ENCODE peak calls at places on chromosomes 6 and 20, in seven cellular contexts. Y, U, N, D, P, W and L are unnamed samples.

GRCh38 chr6:77457720-77458349 is 5.5 kb downstream of the HTR1B start:
- DNase-seq in Y (no peak), U (no peak), N (peak; percentile 68), D (peak; percentile 84), P (peak; percentile 45), W (peak; percentile 48), L (peak; percentile 43)

GRCh38 chr6:6626227-6626626 is 37.7 kb downstream of the LY86 start:
- DNase-seq in Y (no peak), U (no peak), N (no peak), D (no peak), P (no peak), W (no peak), L (no peak)

GRCh38 chr6:79047072-79047471 is 31.0 kb downstream of the PHIP start:
- DNase-seq in Y (no peak), U (no peak), N (no peak), D (no peak), P (no peak), W (no peak), L (no peak)

GRCh38 chr6:162543221-162543620 is 184.3 kb downstream of the PRKN start:
- DNase-seq in Y (peak; percentile 7), U (no peak), N (no peak), D (no peak), P (no peak), W (no peak), L (no peak)

GRCh38 chr20:5205348-5206210 is 78.8 kb downstream of the CDS2 start:
- DNase-seq in Y (peak; percentile 53), U (no peak), N (peak; percentile 83), D (peak; percentile 33), P (peak; percentile 80), W (peak; percentile 72), L (peak; percentile 51)

GRCh38 chr20:53176133-53176532 is 204.0 kb downstream of the TSHZ2 start:
- DNase-seq in Y (no peak), U (no peak), N (no peak), D (no peak), P (no peak), W (no peak), L (no peak)

GRCh38 chr6:149895702-149896310 is 2.1 kb downstream of the RAET1E start:
- DNase-seq in Y (no peak), U (no peak), N (peak; percentile 44), D (peak; percentile 84), P (no peak), W (no peak), L (no peak)

GRCh38 chr20:43571310-43571709 is 12.5 kb downstream of the SGK2 start:
- DNase-seq in Y (no peak), U (no peak), N (no peak), D (no peak), P (no peak), W (no peak), L (no peak)

GRCh38 chr6:20192625-20193024 is 19.6 kb downstream of the MBOAT1 start:
- DNase-seq in Y (no peak), U (no peak), N (no peak), D (no peak), P (no peak), W (no peak), L (no peak)

GRCh38 chr6:135576055-135576454 is 78.5 kb upstream of the AHI1 start:
- DNase-seq in Y (no peak), U (no peak), N (no peak), D (no peak), P (no peak), W (no peak), L (peak; percentile 2)

GRCh38 chr20:9225879-9226278 is 157.0 kb downstream of the PLCB4 start:
- DNase-seq in Y (no peak), U (no peak), N (no peak), D (no peak), P (no peak), W (peak; percentile 8), L (no peak)

GRCh38 chr6:46269447-46270229 is 98.9 kb upstream of the ENPP5 start:
- DNase-seq in Y (no peak), U (no peak), N (no peak), D (no peak), P (no peak), W (no peak), L (no peak)

DNA sequence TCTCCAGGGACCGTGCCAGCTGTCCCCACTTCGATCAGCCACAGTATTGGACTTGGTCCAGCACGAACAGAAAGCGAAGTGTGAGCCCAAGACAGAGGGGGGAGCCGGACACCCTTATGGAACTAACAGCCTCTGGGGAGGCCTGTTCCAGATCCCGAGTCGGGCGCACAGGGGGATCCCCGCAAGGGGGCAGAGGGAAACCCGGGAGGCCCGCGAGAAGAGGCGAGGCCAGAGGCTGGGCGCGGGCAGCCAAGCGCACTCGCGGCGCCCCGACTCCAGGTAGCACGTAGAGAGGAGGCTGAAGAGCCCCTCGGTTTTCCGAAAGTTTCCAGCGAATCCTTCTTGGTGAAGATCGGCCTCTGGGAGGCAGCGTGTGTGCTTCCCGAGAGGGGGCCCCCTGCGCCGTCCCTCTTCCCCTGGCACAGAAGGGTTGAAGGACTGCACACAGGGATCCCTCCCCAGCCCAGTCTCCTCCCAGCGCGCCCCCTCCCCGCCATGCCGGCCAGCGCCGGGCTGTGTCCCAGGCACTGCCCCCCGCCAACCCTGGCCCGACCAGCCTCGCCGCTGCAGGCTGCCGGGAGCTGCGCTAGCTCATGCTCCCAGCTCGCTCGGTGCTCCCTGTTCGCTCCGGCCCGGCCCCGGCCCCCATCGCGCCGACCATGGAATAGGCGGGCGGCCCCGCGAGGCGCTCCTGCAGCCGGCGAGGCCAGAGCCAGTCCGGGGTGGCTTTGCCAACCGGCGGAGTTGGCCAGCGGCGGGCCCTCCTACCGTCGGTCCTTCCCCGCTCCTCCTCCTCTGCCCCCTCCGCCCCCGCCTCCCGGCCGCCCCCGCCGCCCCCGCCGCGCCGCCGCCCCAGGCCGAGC is 550 bp upstream of the SLC24A3 start:
- DNase-seq in Y (no peak), U (no peak), N (peak; percentile 30), D (no peak), P (no peak), W (no peak), L (no peak)
- H3K27ac ChIP-seq in Y (no peak overlapping the region), U (no peak overlapping the region), N (no peak overlapping the region), D (no peak overlapping the region), P (no peak overlapping the region), W (no peak overlapping the region), L (no peak overlapping the region)

DNA sequence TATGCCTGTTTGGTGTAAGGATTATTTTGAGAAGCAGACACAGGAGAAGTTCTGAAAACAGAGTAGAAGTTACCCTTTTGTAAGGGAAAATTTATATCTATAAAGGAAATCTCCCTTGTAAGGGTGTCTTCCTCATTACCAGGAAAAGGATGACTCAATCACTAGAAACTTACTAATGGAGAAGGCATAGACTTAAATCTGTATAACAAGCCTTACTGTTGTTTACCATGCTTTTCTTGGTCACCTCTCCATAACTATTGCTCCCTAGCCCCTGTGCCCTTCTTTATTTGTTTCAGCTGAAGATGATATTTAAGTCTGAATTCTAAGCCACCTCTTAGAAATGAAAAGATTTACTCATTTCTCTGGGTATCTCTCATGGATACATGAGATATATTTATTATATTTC is 105.5 kb downstream of the NCOA3 start:
- DNase-seq in Y (no peak), U (no peak), N (no peak), D (peak; percentile 12), P (no peak), W (peak; percentile 66), L (no peak)
- TF ChIP-seq SIN3A in Y (no peak), U (no peak), N (no peak), D (no peak), P (no peak), W (no peak), L (no peak)

DNA sequence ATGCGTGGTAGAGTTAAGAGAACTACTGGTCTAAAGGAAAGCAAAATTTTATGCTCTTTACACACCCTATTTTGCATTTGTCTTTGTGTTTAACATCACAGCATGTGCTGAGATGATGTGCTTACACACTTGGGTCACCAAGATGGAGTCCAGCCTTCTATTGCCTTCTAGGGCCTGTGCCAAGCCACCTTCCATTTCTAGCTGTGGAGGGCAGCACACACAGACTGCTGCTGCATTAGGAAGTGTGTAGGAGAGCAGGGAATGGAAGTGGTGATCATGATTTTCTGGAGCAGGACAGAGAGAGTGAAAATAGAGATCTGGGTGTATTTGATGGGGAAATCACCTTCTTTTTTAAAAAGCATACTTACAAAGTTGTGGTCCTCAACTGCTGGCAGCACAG is 191.6 kb downstream of the SOX4 start:
- DNase-seq in Y (no peak), U (no peak), N (no peak), D (no peak), P (no peak), W (no peak), L (no peak)
- TF ChIP-seq CTCF in Y (no peak), U (no peak), N (no peak), D (no peak), P (no peak), W (no peak), L (no peak)

GRCh38 chr6:35042451-35042850 is 98.7 kb downstream of the TCP11 start:
- DNase-seq in Y (no peak), U (no peak), N (no peak), D (no peak), P (no peak), W (no peak), L (no peak)
- H3K27ac ChIP-seq in Y (no peak overlapping the region), U (no peak overlapping the region), N (no peak overlapping the region), D (no peak overlapping the region), P (no peak overlapping the region), W (no peak overlapping the region), L (no peak overlapping the region)

GRCh38 chr6:154868143-154868594 is 126.9 kb upstream of the TIAM2 start:
- DNase-seq in Y (no peak), U (no peak), N (peak; percentile 46), D (peak; percentile 12), P (peak; percentile 79), W (peak; percentile 63), L (peak; percentile 10)
- TF ChIP-seq SIN3A in Y (no peak), U (no peak), N (no peak), D (no peak), P (no peak), W (no peak), L (no peak)

GRCh38 chr20:58028123-58028522 is 200.3 kb downstream of the ANKRD60 start:
- DNase-seq in Y (no peak), U (no peak), N (no peak), D (no peak), P (no peak), W (peak; percentile 10), L (no peak)
- TF ChIP-seq CTCF in Y (peak; percentile 60), U (no peak), N (peak; percentile 37), D (peak; percentile 26), P (peak; percentile 31), W (peak; percentile 34), L (no peak)

GRCh38 chr20:23536601-23537000 is 31.7 kb downstream of the CST9L start:
- DNase-seq in Y (no peak), U (no peak), N (no peak), D (no peak), P (no peak), W (no peak), L (no peak)
- H3K27ac ChIP-seq in Y (no peak overlapping the region), U (no peak overlapping the region), N (no peak overlapping the region), D (no peak overlapping the region), P (no peak overlapping the region), W (no peak overlapping the region), L (no peak overlapping the region)

GRCh38 chr20:34604980-34605788 is 46.7 kb downstream of the MAP1LC3A start:
- DNase-seq in Y (no peak), U (no peak), N (peak; percentile 48), D (no peak), P (no peak), W (no peak), L (no peak)
- TF ChIP-seq SIN3A in Y (no peak), U (no peak), N (no peak), D (no peak), P (no peak), W (no peak), L (no peak)